ENCODE peak calls at places on chromosomes 16 and 17, in five cellular contexts. One of them, this sample, is unnamed.

GRCh38 chr16:4358236-4358635 is 7.1 kb upstream of the PAM16 start:
- DNase-seq in H9: no peak
- DNase-seq in dorsolateral prefrontal cortex: no peak
- DNase-seq in CD8-positive, alpha-beta memory T cell: no peak
- DNase-seq in colonic mucosa: no peak
- DNase-seq in this sample: no peak

GRCh38 chr17:38750312-38751121 is 2.0 kb upstream of the PSMB3 start:
- DNase-seq in H9: no peak
- DNase-seq in dorsolateral prefrontal cortex: no peak
- DNase-seq in CD8-positive, alpha-beta memory T cell: no peak
- DNase-seq in colonic mucosa: peak
- DNase-seq in this sample: no peak

GRCh38 chr16:75093598-75094540 is 22.7 kb downstream of the LDHD start:
- DNase-seq in H9: no peak
- DNase-seq in dorsolateral prefrontal cortex: no peak
- DNase-seq in CD8-positive, alpha-beta memory T cell: no peak
- DNase-seq in colonic mucosa: no peak
- DNase-seq in this sample: no peak

GRCh38 chr16:79013004-79013403 is 587.5 kb downstream of the MAF start:
- DNase-seq in H9: no peak
- DNase-seq in dorsolateral prefrontal cortex: no peak
- DNase-seq in CD8-positive, alpha-beta memory T cell: no peak
- DNase-seq in colonic mucosa: no peak
- DNase-seq in this sample: no peak

GRCh38 chr17:57940653-57941329 is 14.4 kb downstream of the CUEDC1 start:
- DNase-seq in H9: no peak
- DNase-seq in dorsolateral prefrontal cortex: no peak
- DNase-seq in CD8-positive, alpha-beta memory T cell: no peak
- DNase-seq in colonic mucosa: no peak
- DNase-seq in this sample: no peak

GRCh38 chr16:68491576-68491950 is 43.3 kb upstream of the SMPD3 start:
- DNase-seq in H9: no peak
- DNase-seq in dorsolateral prefrontal cortex: no peak
- DNase-seq in CD8-positive, alpha-beta memory T cell: peak
- DNase-seq in colonic mucosa: no peak
- DNase-seq in this sample: no peak

GRCh38 chr16:68416057-68417046 is 32.0 kb downstream of the SMPD3 start:
- DNase-seq in H9: no peak
- DNase-seq in dorsolateral prefrontal cortex: no peak
- DNase-seq in CD8-positive, alpha-beta memory T cell: no peak
- DNase-seq in colonic mucosa: peak
- DNase-seq in this sample: no peak

GRCh38 chr17:48283390-48283789 is 146.6 kb downstream of the SKAP1 start:
- DNase-seq in H9: no peak
- DNase-seq in dorsolateral prefrontal cortex: no peak
- DNase-seq in CD8-positive, alpha-beta memory T cell: no peak
- DNase-seq in colonic mucosa: no peak
- DNase-seq in this sample: no peak

GRCh38 chr17:12627177-12627629 is 38.5 kb upstream of the MYOCD start:
- DNase-seq in H9: no peak
- DNase-seq in dorsolateral prefrontal cortex: no peak
- DNase-seq in CD8-positive, alpha-beta memory T cell: no peak
- DNase-seq in colonic mucosa: no peak
- DNase-seq in this sample: no peak

GRCh38 chr16:81612351-81613170 is 166.5 kb upstream of the PLCG2 start:
- DNase-seq in H9: no peak
- DNase-seq in dorsolateral prefrontal cortex: no peak
- DNase-seq in CD8-positive, alpha-beta memory T cell: no peak
- DNase-seq in colonic mucosa: no peak
- DNase-seq in this sample: peak

GRCh38 chr17:79272666-79273219 is 198.1 kb downstream of the ENGASE start:
- DNase-seq in H9: no peak
- DNase-seq in dorsolateral prefrontal cortex: no peak
- DNase-seq in CD8-positive, alpha-beta memory T cell: no peak
- DNase-seq in colonic mucosa: no peak
- DNase-seq in this sample: no peak

GRCh38 chr16:77683845-77684526 is 38.3 kb upstream of the NUDT7 start:
- DNase-seq in H9: no peak
- DNase-seq in dorsolateral prefrontal cortex: no peak
- DNase-seq in CD8-positive, alpha-beta memory T cell: no peak
- DNase-seq in colonic mucosa: no peak
- DNase-seq in this sample: no peak

GRCh38 chr17:76184266-76184665 is 43.2 kb upstream of the FOXJ1 start:
- DNase-seq in H9: no peak
- DNase-seq in dorsolateral prefrontal cortex: no peak
- DNase-seq in CD8-positive, alpha-beta memory T cell: no peak
- DNase-seq in colonic mucosa: no peak
- DNase-seq in this sample: no peak

GRCh38 chr16:69444873-69445517 is 20.6 kb downstream of the CYB5B start:
- DNase-seq in H9: no peak
- DNase-seq in dorsolateral prefrontal cortex: no peak
- DNase-seq in CD8-positive, alpha-beta memory T cell: no peak
- DNase-seq in colonic mucosa: no peak
- DNase-seq in this sample: no peak

GRCh38 chr16:57623251-57624043 is 5.0 kb upstream of the ADGRG1 start:
- DNase-seq in H9: peak
- DNase-seq in dorsolateral prefrontal cortex: peak
- DNase-seq in CD8-positive, alpha-beta memory T cell: no peak
- DNase-seq in colonic mucosa: peak
- DNase-seq in this sample: peak
- H3K27ac ChIP-seq in H9: no peak
- H3K27ac ChIP-seq in dorsolateral prefrontal cortex: peak
- H3K27ac ChIP-seq in CD8-positive, alpha-beta memory T cell: no peak
- H3K27ac ChIP-seq in colonic mucosa: peak
- H3K27ac ChIP-seq in this sample: peak

GRCh38 chr17:2703606-2704005 is 8.0 kb downstream of the CLUH start:
- DNase-seq in H9: no peak
- DNase-seq in dorsolateral prefrontal cortex: no peak
- DNase-seq in CD8-positive, alpha-beta memory T cell: no peak
- DNase-seq in colonic mucosa: no peak
- DNase-seq in this sample: no peak
- H3K27ac ChIP-seq in H9: no peak
- H3K27ac ChIP-seq in dorsolateral prefrontal cortex: no peak
- H3K27ac ChIP-seq in CD8-positive, alpha-beta memory T cell: no peak
- H3K27ac ChIP-seq in colonic mucosa: no peak
- H3K27ac ChIP-seq in this sample: no peak

GRCh38 chr17:61217878-61218437 is 181.7 kb upstream of the TBX2 start:
- DNase-seq in H9: no peak
- DNase-seq in dorsolateral prefrontal cortex: no peak
- DNase-seq in CD8-positive, alpha-beta memory T cell: no peak
- DNase-seq in colonic mucosa: no peak
- DNase-seq in this sample: no peak

GRCh38 chr17:61216066-61216465 is 183.6 kb upstream of the TBX2 start:
- DNase-seq in H9: no peak
- DNase-seq in dorsolateral prefrontal cortex: no peak
- DNase-seq in CD8-positive, alpha-beta memory T cell: no peak
- DNase-seq in colonic mucosa: no peak
- DNase-seq in this sample: no peak

GRCh38 chr17:61221181-61221580 is 178.5 kb upstream of the TBX2 start:
- DNase-seq in H9: no peak
- DNase-seq in dorsolateral prefrontal cortex: no peak
- DNase-seq in CD8-positive, alpha-beta memory T cell: no peak
- DNase-seq in colonic mucosa: no peak
- DNase-seq in this sample: no peak

GRCh38 chr17:61219460-61219859 is 180.2 kb upstream of the TBX2 start:
- DNase-seq in H9: no peak
- DNase-seq in dorsolateral prefrontal cortex: no peak
- DNase-seq in CD8-positive, alpha-beta memory T cell: no peak
- DNase-seq in colonic mucosa: no peak
- DNase-seq in this sample: no peak

DNA sequence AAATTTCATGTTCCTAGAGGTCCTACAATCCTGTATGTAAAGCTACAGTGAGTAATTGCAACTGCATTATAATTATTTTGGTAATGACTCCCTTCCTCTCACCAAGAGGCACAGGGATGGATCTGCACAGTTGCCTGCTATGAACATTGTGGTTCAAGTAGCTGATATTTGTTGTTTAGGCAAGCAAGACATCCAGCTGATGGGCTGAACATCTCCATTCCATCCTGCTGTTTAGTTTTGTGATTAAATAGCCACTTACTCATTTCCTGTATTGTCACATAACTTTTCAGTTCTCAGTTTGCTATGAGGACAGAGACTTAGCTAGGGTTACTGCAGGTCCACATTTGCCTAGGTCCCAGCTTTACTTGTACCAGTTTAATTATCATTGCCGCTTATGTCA is 181.2 kb upstream of the TBX2 start:
- DNase-seq in H9: no peak
- DNase-seq in dorsolateral prefrontal cortex: no peak
- DNase-seq in CD8-positive, alpha-beta memory T cell: no peak
- DNase-seq in colonic mucosa: no peak
- DNase-seq in this sample: no peak
- H3K27ac ChIP-seq in H9: no peak
- H3K27ac ChIP-seq in dorsolateral prefrontal cortex: no peak
- H3K27ac ChIP-seq in CD8-positive, alpha-beta memory T cell: no peak
- H3K27ac ChIP-seq in colonic mucosa: no peak
- H3K27ac ChIP-seq in this sample: no peak

GRCh38 chr16:87505834-87506233 is 13.0 kb upstream of the ZCCHC14 start:
- DNase-seq in H9: no peak
- DNase-seq in dorsolateral prefrontal cortex: no peak
- DNase-seq in CD8-positive, alpha-beta memory T cell: no peak
- DNase-seq in colonic mucosa: no peak
- DNase-seq in this sample: no peak
- H3K27ac ChIP-seq in H9: no peak
- H3K27ac ChIP-seq in dorsolateral prefrontal cortex: no peak
- H3K27ac ChIP-seq in CD8-positive, alpha-beta memory T cell: no peak
- H3K27ac ChIP-seq in colonic mucosa: no peak
- H3K27ac ChIP-seq in this sample: no peak

DNA sequence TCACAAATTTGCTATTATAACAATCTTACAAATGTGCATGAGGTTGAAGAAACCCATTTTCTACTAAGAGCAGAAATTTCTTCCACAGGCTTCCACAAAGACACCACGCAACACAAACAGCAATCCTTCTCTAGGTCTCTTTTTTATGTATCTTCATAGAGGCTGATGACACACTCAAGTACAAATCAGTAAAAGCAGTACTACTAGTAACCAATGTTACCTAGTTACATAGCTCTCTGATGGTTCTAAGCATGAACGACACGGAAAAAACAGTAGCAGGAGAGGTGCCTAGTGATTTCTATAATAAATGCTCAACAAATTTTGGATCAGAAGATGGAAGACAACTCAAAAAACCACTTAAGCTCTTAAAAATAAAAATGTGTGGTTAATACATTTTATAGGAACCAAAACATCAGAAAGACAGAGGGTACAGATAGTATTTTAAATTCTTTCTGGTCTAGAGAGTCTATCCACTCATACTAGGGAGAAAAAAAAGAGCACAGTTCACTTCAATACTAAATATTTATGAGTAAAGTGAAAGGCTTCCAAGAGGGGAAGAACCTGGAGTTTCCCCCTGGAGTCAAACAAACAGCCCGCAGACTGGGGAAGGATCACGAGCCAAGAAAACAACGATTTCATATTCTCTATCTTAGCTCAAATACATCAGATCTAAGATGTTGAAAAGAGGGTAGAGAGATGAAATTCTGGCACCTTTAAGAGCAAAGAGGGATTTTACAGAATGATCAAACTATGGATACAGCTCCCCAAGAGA is 40.2 kb downstream of the SMG6 start:
- DNase-seq in H9: no peak
- DNase-seq in dorsolateral prefrontal cortex: no peak
- DNase-seq in CD8-positive, alpha-beta memory T cell: no peak
- DNase-seq in colonic mucosa: no peak
- DNase-seq in this sample: no peak
- H3K27ac ChIP-seq in H9: no peak
- H3K27ac ChIP-seq in dorsolateral prefrontal cortex: no peak
- H3K27ac ChIP-seq in CD8-positive, alpha-beta memory T cell: peak
- H3K27ac ChIP-seq in colonic mucosa: peak
- H3K27ac ChIP-seq in this sample: no peak

DNA sequence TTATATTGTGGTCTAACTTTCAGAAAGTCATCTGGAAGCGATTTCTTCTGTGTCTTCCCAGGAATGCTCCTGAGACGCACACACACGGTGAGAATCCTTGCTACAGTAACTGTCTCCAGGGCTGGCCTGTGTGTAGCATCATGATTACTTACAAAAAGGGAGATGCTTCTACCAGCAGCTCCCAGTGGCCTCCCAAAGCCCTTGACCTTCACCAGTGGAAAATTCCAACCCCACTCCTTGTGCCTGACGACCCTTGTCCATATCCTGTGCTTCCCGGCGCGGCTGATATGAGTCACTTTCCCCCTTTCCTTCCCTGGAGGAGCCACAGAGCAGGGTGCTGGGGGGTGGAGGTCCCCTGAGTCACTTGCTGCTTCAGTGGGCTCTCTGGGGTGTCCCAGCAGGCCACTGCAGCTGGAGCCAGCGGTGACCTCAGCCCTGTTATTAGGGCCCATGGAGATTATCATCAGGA is 22.1 kb upstream of the NAT9 start:
- DNase-seq in H9: no peak
- DNase-seq in dorsolateral prefrontal cortex: no peak
- DNase-seq in CD8-positive, alpha-beta memory T cell: no peak
- DNase-seq in colonic mucosa: no peak
- DNase-seq in this sample: no peak
- H3K27ac ChIP-seq in H9: no peak
- H3K27ac ChIP-seq in dorsolateral prefrontal cortex: no peak
- H3K27ac ChIP-seq in CD8-positive, alpha-beta memory T cell: no peak
- H3K27ac ChIP-seq in colonic mucosa: no peak
- H3K27ac ChIP-seq in this sample: no peak

GRCh38 chr17:83086197-83086880 is 6.9 kb downstream of the METRNL start:
- DNase-seq in H9: no peak
- DNase-seq in dorsolateral prefrontal cortex: no peak
- DNase-seq in CD8-positive, alpha-beta memory T cell: no peak
- DNase-seq in colonic mucosa: no peak
- DNase-seq in this sample: no peak
- H3K27ac ChIP-seq in H9: no peak
- H3K27ac ChIP-seq in dorsolateral prefrontal cortex: no peak
- H3K27ac ChIP-seq in CD8-positive, alpha-beta memory T cell: no peak
- H3K27ac ChIP-seq in colonic mucosa: no peak
- H3K27ac ChIP-seq in this sample: no peak

GRCh38 chr16:46621006-46621629 is at the start of gene SHCBP1:
- DNase-seq in H9: peak
- DNase-seq in dorsolateral prefrontal cortex: peak
- DNase-seq in CD8-positive, alpha-beta memory T cell: peak
- DNase-seq in colonic mucosa: peak
- DNase-seq in this sample: peak
- H3K27ac ChIP-seq in H9: no peak
- H3K27ac ChIP-seq in dorsolateral prefrontal cortex: no peak
- H3K27ac ChIP-seq in CD8-positive, alpha-beta memory T cell: peak
- H3K27ac ChIP-seq in colonic mucosa: no peak
- H3K27ac ChIP-seq in this sample: no peak

GRCh38 chr16:56994311-56994710 is 5.0 kb downstream of the NLRC5 start:
- DNase-seq in H9: no peak
- DNase-seq in dorsolateral prefrontal cortex: no peak
- DNase-seq in CD8-positive, alpha-beta memory T cell: peak
- DNase-seq in colonic mucosa: no peak
- DNase-seq in this sample: no peak
- H3K27ac ChIP-seq in H9: no peak
- H3K27ac ChIP-seq in dorsolateral prefrontal cortex: no peak
- H3K27ac ChIP-seq in CD8-positive, alpha-beta memory T cell: peak
- H3K27ac ChIP-seq in colonic mucosa: no peak
- H3K27ac ChIP-seq in this sample: no peak

This sample was measured in substantia nigra.